ENCODE peak calls at places on chromosomes 7 and 10, in four cellular contexts. One of them, this sample, is unnamed.

GRCh38 chr10:30091136-30091535 is 31.8 kb upstream of the JCAD start:
- DNase-seq in H1: no peak
- DNase-seq in SK-N-SH: no peak
- DNase-seq in HepG2: no peak
- DNase-seq in this sample: no peak

GRCh38 chr7:106282852-106283251 is 1.9 kb downstream of the NAMPT start:
- DNase-seq in H1: no peak
- DNase-seq in SK-N-SH: no peak
- DNase-seq in HepG2: no peak
- DNase-seq in this sample: no peak

GRCh38 chr10:103843854-103844567 is 11.4 kb downstream of the SH3PXD2A start:
- DNase-seq in H1: no peak
- DNase-seq in SK-N-SH: peak; percentile 69
- DNase-seq in HepG2: no peak
- DNase-seq in this sample: no peak

GRCh38 chr7:30478349-30479228 is at the start of gene NOD1:
- DNase-seq in H1: peak; percentile 81
- DNase-seq in SK-N-SH: peak; percentile 96
- DNase-seq in HepG2: peak; percentile 40
- DNase-seq in this sample: peak; percentile 72

GRCh38 chr7:94374231-94374630 is 20.5 kb upstream of the COL1A2 start:
- DNase-seq in H1: no peak
- DNase-seq in SK-N-SH: no peak
- DNase-seq in HepG2: no peak
- DNase-seq in this sample: no peak

GRCh38 chr10:89929282-89930026 is 228.1 kb downstream of the KIF20B start:
- DNase-seq in H1: no peak
- DNase-seq in SK-N-SH: no peak
- DNase-seq in HepG2: no peak
- DNase-seq in this sample: no peak

GRCh38 chr10:114073787-114074186 is 30.1 kb downstream of the ADRB1 start:
- DNase-seq in H1: no peak
- DNase-seq in SK-N-SH: no peak
- DNase-seq in HepG2: no peak
- DNase-seq in this sample: no peak

GRCh38 chr10:103021150-103021896 is 103.2 kb downstream of the CNNM2 start:
- DNase-seq in H1: no peak
- DNase-seq in SK-N-SH: no peak
- DNase-seq in HepG2: no peak
- DNase-seq in this sample: no peak

GRCh38 chr10:25766213-25766612 is 167.8 kb upstream of the MYO3A start:
- DNase-seq in H1: no peak
- DNase-seq in SK-N-SH: no peak
- DNase-seq in HepG2: no peak
- DNase-seq in this sample: no peak

GRCh38 chr7:85806321-85806720 is 619.5 kb upstream of the SEMA3D start:
- DNase-seq in H1: no peak
- DNase-seq in SK-N-SH: no peak
- DNase-seq in HepG2: peak; percentile 2
- DNase-seq in this sample: no peak

GRCh38 chr10:74103560-74104248 is 46.9 kb downstream of the AP3M1 start:
- DNase-seq in H1: no peak
- DNase-seq in SK-N-SH: peak; percentile 36
- DNase-seq in HepG2: no peak
- DNase-seq in this sample: peak; percentile 58
- TF ChIP-seq JUND in H1: no peak
- TF ChIP-seq JUND in SK-N-SH: no peak
- TF ChIP-seq JUND in HepG2: no peak
- TF ChIP-seq JUND in this sample: no peak

GRCh38 chr10:75547391-75548298 is 116.2 kb downstream of the LRMDA start:
- DNase-seq in H1: no peak
- DNase-seq in SK-N-SH: no peak
- DNase-seq in HepG2: no peak
- DNase-seq in this sample: no peak
- TF ChIP-seq JUND in H1: no peak
- TF ChIP-seq JUND in SK-N-SH: peak; percentile 94
- TF ChIP-seq JUND in HepG2: no peak
- TF ChIP-seq JUND in this sample: no peak

DNA sequence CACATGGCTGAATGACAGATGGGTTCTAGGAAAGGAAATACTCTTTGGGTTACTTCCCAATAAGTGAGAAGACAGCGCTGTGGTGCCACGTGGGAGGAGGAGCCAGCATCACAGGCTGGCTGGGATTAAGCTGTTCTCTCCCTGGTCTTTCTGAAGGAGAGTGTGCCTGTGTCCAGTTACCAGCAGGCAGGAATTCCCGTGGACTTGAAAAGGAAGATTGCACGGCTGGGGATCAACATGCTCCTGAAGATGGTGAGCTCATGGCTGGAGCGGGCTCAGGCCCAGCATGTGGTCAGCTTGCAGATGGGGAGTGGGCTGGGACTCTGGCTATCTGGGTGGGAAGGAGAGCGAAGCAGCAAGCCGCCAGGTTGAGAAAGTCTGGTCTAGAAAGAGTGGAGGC is 8.1 kb downstream of the ADCK2 start:
- DNase-seq in H1: no peak
- DNase-seq in SK-N-SH: no peak
- DNase-seq in HepG2: no peak
- DNase-seq in this sample: no peak
- TF ChIP-seq JUND in H1: no peak
- TF ChIP-seq JUND in SK-N-SH: no peak
- TF ChIP-seq JUND in HepG2: no peak
- TF ChIP-seq JUND in this sample: no peak

DNA sequence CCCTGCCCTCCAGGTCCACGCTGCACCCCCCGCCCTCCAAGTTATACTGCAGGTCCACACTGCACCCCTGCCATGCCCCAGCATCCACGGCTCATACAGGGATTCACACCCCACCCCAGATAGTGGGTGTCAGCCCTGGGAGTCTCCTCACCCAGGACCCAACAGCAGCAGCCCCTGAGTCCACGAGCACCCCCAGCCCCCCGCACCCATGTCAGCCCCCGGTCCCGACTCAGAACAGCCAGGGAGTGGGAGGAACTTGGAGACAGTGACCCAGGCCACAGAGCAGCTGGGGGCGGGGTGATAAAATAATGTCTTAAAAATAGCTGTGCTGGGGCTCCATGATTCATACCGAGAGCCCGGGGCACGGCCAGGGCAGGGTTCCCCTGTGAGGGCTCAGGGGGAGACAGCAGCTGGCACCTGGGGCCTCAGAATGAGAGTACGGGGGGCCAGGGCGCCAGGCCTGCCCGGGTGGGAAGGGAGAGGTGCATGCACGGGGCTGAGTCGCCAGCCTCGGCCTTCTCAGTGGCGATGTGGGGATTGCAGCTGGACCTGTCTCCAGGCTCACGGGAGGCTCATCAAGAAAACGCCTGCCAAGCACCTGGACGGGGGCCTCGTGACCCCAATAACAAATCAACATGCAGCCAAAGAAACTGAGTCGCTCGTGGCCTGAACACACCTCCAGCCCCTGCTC is 29.8 kb downstream of the ADAP1 start:
- DNase-seq in H1: no peak
- DNase-seq in SK-N-SH: no peak
- DNase-seq in HepG2: no peak
- DNase-seq in this sample: no peak
- TF ChIP-seq JUND in H1: no peak
- TF ChIP-seq JUND in SK-N-SH: no peak
- TF ChIP-seq JUND in HepG2: no peak
- TF ChIP-seq JUND in this sample: no peak

GRCh38 chr7:33733865-33734650 is 171.3 kb upstream of the BMPER start:
- DNase-seq in H1: no peak
- DNase-seq in SK-N-SH: no peak
- DNase-seq in HepG2: no peak
- DNase-seq in this sample: no peak
- TF ChIP-seq JUND in H1: no peak
- TF ChIP-seq JUND in SK-N-SH: no peak
- TF ChIP-seq JUND in HepG2: no peak
- TF ChIP-seq JUND in this sample: no peak

DNA sequence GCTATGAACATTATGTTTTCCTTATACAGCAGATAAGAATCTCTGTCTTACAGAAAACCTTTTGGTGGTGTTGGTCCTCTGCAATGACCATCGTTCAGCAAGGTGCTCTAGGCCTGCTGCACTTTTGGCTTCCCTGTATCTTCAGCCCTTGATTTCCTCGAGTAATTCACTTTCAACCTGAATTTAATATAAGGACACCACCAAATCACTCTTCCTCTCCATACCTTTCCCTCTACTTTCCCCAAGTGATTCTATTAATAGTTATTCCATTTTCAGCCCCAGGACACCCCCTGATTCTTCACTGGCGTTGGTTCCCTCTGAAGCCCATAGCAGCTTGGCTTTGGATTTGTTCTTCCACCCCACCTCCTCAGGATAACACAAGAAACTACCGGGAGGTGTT is 72.2 kb downstream of the EZH2 start:
- DNase-seq in H1: no peak
- DNase-seq in SK-N-SH: no peak
- DNase-seq in HepG2: no peak
- DNase-seq in this sample: no peak
- TF ChIP-seq JUND in H1: no peak
- TF ChIP-seq JUND in SK-N-SH: no peak
- TF ChIP-seq JUND in HepG2: no peak
- TF ChIP-seq JUND in this sample: no peak

DNA sequence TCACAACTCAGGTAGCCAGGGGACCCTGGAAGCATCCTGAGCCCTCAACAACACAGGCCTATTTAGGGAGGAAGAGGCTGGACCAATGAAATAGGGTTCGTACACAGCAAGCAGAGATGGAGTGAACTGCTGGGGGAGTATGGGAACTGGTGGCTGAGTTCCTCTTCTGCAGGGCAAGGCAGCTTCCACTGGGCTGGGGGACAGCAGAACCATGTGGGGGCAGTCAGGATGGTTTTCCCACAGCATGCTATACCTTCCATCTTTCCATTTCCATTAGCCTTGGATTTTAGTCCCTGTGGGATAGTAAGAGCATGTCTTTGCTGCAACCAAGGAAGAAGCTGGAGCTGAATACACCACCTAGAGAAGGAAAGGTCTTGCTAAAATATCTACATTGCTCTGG is 370.6 kb downstream of the CCSER2 start:
- DNase-seq in H1: no peak
- DNase-seq in SK-N-SH: no peak
- DNase-seq in HepG2: no peak
- DNase-seq in this sample: no peak
- TF ChIP-seq JUND in H1: no peak
- TF ChIP-seq JUND in SK-N-SH: no peak
- TF ChIP-seq JUND in HepG2: no peak
- TF ChIP-seq JUND in this sample: no peak

GRCh38 chr10:91032614-91033248 is 111.8 kb upstream of the ANKRD1 start:
- DNase-seq in H1: no peak
- DNase-seq in SK-N-SH: no peak
- DNase-seq in HepG2: no peak
- DNase-seq in this sample: no peak

GRCh38 chr10:91035650-91036292 is 114.9 kb upstream of the ANKRD1 start:
- DNase-seq in H1: no peak
- DNase-seq in SK-N-SH: no peak
- DNase-seq in HepG2: no peak
- DNase-seq in this sample: no peak

GRCh38 chr10:91033536-91033935 is 112.6 kb upstream of the ANKRD1 start:
- DNase-seq in H1: no peak
- DNase-seq in SK-N-SH: peak; percentile 56
- DNase-seq in HepG2: no peak
- DNase-seq in this sample: no peak

GRCh38 chr10:91034042-91034441 is 113.2 kb upstream of the ANKRD1 start:
- DNase-seq in H1: no peak
- DNase-seq in SK-N-SH: peak; percentile 28
- DNase-seq in HepG2: no peak
- DNase-seq in this sample: no peak

DNA sequence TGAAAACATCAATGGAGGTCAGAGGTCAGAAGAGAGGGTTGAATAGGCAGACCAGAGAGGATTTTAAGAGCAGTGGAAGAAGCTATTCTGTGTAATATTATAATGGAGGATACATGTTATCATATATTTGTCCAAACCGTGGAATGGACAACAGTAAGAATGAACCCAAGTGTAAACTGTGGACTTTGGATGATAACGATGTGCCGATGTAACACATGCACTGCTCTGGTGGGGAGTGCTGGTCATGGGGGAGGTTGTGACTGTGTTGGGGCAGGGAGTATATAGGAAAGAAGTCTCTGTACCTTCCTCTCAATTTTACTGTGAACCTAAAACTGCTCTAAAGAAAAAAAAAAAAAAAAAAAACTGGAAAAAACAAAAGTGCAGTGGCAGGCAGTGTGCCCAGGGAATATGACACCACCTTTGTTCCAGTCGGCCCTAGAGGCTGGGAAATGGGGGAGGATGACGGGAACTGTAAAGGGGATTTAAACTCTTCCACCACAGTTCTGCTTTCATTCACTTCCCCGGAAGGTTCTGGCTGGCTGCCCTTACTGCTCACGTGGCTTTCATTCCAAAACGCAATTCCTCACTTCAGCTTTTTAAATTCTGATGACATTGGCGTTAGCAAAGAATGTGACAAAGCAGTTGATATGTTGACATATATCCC is 113.7 kb upstream of the ANKRD1 start:
- DNase-seq in H1: no peak
- DNase-seq in SK-N-SH: no peak
- DNase-seq in HepG2: peak; percentile 9
- DNase-seq in this sample: no peak
- TF ChIP-seq JUND in H1: no peak
- TF ChIP-seq JUND in SK-N-SH: no peak
- TF ChIP-seq JUND in HepG2: no peak
- TF ChIP-seq JUND in this sample: no peak

DNA sequence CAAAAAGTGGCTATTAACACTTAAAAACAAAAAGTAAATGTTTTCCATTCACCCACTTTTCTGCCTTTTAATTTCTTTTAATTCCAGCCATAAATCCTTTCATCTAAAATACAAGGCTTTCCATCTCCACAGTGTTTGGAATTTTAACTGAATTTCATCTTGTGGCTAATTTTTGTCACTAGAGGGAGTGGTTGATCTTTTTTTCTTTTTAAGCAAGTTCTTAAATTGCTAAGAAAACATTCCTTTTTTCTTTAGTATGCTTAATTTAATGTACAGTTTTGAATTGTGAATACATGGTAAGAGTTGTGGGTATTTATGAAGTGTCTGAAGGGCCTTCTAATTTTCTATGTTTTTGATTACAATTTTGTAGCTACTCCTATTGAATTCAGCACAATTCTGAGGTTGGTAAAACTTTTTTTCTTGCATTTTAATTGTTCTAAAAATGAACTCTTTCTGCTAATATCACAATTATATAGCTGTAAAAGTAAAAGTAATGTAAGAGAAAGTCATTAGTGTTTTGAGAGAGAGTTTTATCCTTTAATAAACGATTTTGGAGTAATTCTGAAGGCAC is 54.9 kb upstream of the ANK3 start:
- DNase-seq in H1: no peak
- DNase-seq in SK-N-SH: no peak
- DNase-seq in HepG2: peak; percentile 4
- DNase-seq in this sample: peak; percentile 62
- TF ChIP-seq JUND in H1: no peak
- TF ChIP-seq JUND in SK-N-SH: no peak
- TF ChIP-seq JUND in HepG2: no peak
- TF ChIP-seq JUND in this sample: no peak

This sample was measured in T47D.